ENCODE peak calls at places on chromosome X, in eight cellular contexts. Q, H, N, S, B, P, R and W are unnamed samples.

GRCh38 chrX:73758253-73758652 is 195.3 kb downstream of the CHIC1 start:
- DNase-seq in Q (peak; percentile 6), H (no peak), N (no peak), S (no peak), B (no peak), P (no peak), R (no peak), W (no peak)

GRCh38 chrX:39337461-39337860 is 536.2 kb downstream of the MID1IP1 start:
- DNase-seq in Q (no peak), H (no peak), N (no peak), S (no peak), B (no peak), P (no peak), R (no peak), W (no peak)

GRCh38 chrX:20270557-20270880 is 3.8 kb upstream of the RPS6KA3 start:
- DNase-seq in Q (peak; percentile 78), H (no peak), N (no peak), S (no peak), B (no peak), P (no peak), R (peak; percentile 53), W (no peak)

GRCh38 chrX:44344194-44344593 is 722 bp upstream of the EFHC2 start:
- DNase-seq in Q (no peak), H (peak; percentile 16), N (no peak), S (peak; percentile 44), B (no peak), P (no peak), R (no peak), W (no peak)

GRCh38 chrX:110051559-110051958 is 48.6 kb downstream of the TMEM164 start:
- DNase-seq in Q (peak; percentile 9), H (no peak), N (no peak), S (no peak), B (no peak), P (no peak), R (peak; percentile 11), W (no peak)

GRCh38 chrX:136126892-136127406 is 20.4 kb upstream of the FHL1 start:
- DNase-seq in Q (no peak), H (no peak), N (no peak), S (no peak), B (no peak), P (no peak), R (peak; percentile 27), W (no peak)

GRCh38 chrX:46444011-46444410 is 101.2 kb downstream of the ZNF674 start:
- DNase-seq in Q (peak; percentile 85), H (no peak), N (no peak), S (no peak), B (no peak), P (no peak), R (peak; percentile 89), W (peak; percentile 28)

GRCh38 chrX:20212486-20213089 is 54.1 kb downstream of the RPS6KA3 start:
- DNase-seq in Q (no peak), H (no peak), N (no peak), S (no peak), B (no peak), P (no peak), R (no peak), W (no peak)

GRCh38 chrX:46327229-46328081 is 217.8 kb downstream of the ZNF674 start:
- DNase-seq in Q (peak; percentile 91), H (peak; percentile 25), N (no peak), S (no peak), B (peak; percentile 69), P (no peak), R (no peak), W (peak; percentile 78)

GRCh38 chrX:37846934-37847732 is at the start of gene DYNLT3:
- DNase-seq in Q (peak; percentile 90), H (peak; percentile 84), N (peak; percentile 49), S (peak; percentile 63), B (peak; percentile 35), P (peak; percentile 87), R (peak; percentile 52), W (peak; percentile 49)

GRCh38 chrX:7272301-7272700 is 124.3 kb upstream of the PUDP start:
- DNase-seq in Q (no peak), H (no peak), N (no peak), S (no peak), B (no peak), P (no peak), R (no peak), W (no peak)

GRCh38 chrX:151031365-151031975 is 48.3 kb downstream of the HMGB3 start:
- DNase-seq in Q (peak; percentile 54), H (no peak), N (no peak), S (no peak), B (no peak), P (no peak), R (no peak), W (no peak)

GRCh38 chrX:132270699-132271098 is 51.5 kb upstream of the RAP2C start:
- DNase-seq in Q (peak; percentile 49), H (peak; percentile 27), N (peak; percentile 57), S (no peak), B (no peak), P (peak; percentile 62), R (peak; percentile 81), W (peak; percentile 26)

DNA sequence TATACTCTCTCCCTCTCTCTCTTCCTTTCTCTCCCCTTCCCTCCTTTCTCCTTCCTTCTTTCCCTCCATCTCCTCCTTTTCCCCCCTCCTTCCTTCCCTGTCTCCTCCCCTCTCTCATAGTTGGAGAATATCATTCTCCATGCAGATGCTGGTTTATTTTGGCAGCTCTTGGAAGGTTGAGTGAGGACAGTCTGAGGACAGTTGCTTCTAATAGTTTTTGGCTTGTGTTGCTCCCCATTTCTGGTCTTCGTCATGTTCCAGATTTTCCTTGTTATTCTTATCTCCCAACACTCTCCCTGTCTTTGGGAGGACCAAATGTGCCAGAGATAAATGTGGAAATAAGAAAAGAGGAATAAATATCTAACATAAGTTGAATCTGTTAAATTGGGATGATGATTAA is 263.0 kb downstream of the FRMPD4 start:
- DNase-seq in Q (no peak), H (peak; percentile 22), N (no peak), S (no peak), B (no peak), P (no peak), R (no peak), W (no peak)
- H3K27ac ChIP-seq in Q (no peak overlapping the region), H (no peak overlapping the region), N (no peak overlapping the region), S (no peak overlapping the region), B (no peak overlapping the region), P (no peak overlapping the region), R (no peak overlapping the region), W (no peak overlapping the region)

GRCh38 chrX:3963980-3964379 is 250.5 kb upstream of the PRKX start:
- DNase-seq in Q (no peak), H (no peak), N (no peak), S (no peak), B (no peak), P (no peak), R (no peak), W (no peak)

GRCh38 chrX:3960952-3961351 is 247.5 kb upstream of the PRKX start:
- DNase-seq in Q (no peak), H (no peak), N (no peak), S (no peak), B (no peak), P (no peak), R (no peak), W (no peak)

DNA sequence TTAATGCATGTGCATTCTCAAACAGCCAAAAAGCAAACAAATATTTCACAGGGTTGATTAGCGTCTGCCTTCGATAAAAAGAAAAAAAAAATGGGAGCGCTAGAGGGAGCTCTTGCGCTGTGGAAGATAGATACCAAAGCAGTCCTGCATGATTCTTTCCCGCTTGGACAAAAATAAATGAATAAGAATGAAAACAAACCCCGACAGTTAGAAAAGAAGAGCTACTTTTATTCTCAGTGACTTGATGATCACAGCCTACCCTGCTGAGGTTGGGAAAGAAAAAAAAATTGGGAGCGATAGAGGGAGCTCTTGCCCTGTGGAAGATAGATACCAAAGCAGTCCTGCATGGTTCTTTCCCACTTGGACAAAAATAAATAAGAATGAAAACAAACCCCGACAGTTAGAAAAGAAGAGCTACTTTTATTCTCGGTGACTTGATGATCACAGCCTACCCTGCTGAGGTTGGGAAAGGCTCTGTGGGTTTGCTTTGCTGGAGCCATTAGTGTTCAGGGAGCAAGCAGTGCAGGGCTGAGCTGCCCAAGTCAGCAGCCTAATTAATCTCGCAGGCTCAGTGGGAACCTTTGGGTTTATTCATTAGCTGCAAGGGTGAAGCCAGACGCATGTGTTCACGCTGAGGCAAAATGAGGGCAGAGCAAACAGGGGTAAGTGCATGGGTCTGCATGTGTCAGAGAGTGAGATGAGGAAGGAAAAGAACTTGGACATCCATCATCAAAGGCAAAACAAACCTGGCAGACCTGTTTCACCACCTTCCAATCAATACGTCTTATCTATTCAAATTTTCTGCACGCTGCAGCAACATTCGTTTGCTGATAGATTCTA is 249.3 kb upstream of the PRKX start:
- DNase-seq in Q (peak; percentile 64), H (no peak), N (no peak), S (no peak), B (no peak), P (no peak), R (peak; percentile 16), W (no peak)
- TF ChIP-seq CTCF in Q (peak; percentile 85), H (peak; percentile 49), N (peak; percentile 18), S (peak; percentile 31), B (peak; percentile 85), P (peak; percentile 34), R (peak; percentile 59), W (peak; percentile 50)

GRCh38 chrX:937391-937790 is 275.1 kb downstream of the CRLF2 start:
- DNase-seq in Q (no peak), H (no peak), N (no peak), S (no peak), B (no peak), P (no peak), R (no peak), W (no peak)
- H3K27ac ChIP-seq in Q (no peak overlapping the region), H (no peak overlapping the region), N (no peak overlapping the region), S (no peak overlapping the region), B (no peak overlapping the region), P (no peak overlapping the region), R (no peak overlapping the region), W (no peak overlapping the region)

DNA sequence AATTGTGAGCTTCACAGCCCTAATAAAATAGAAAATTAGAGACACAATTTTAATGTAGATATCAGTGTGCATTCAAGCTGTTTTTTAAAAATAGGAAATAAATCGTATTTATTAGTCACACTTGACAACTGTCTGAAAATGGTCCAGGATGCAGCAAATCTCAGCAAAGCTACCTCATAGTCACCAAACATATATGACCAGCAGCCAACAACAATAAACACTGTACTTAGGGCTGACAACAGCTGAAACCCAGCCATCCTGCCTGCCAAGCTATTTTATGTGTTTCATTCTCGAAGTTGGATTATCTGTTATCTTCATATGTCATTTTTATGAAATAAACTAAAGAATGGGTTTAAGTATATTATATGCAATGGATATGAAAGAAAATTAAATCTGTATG is 163.3 kb upstream of the FAM9B start:
- DNase-seq in Q (no peak), H (no peak), N (no peak), S (no peak), B (no peak), P (no peak), R (peak; percentile 75), W (no peak)
- TF ChIP-seq CTCF in Q (no peak), H (no peak), N (no peak), S (no peak), B (no peak), P (no peak), R (no peak), W (no peak)

GRCh38 chrX:17584248-17584681 is 153.0 kb upstream of the SCML1 start:
- DNase-seq in Q (peak; percentile 65), H (no peak), N (no peak), S (no peak), B (no peak), P (no peak), R (peak; percentile 60), W (no peak)
- H3K27ac ChIP-seq in Q (peak overlapping the region; percentile 51), H (no peak overlapping the region), N (no peak overlapping the region), S (no peak overlapping the region), B (peak overlapping the region; percentile 69), P (no peak overlapping the region), R (peak overlapping the region; percentile 72), W (no peak overlapping the region)